ENCODE peak calls at places on chromosome 12, in five cellular contexts. S is IMR-90, X is mesendoderm, F is H9, B is mesenchymal stem cell. H is an unnamed sample.
A peak's percentile ranks its signal among the peaks of the same experiment; 100 is the strongest.

GRCh38 chr12:123270380-123271181 is 1.1 kb downstream of the CDK2AP1 start:
- DNase-seq in S (peak; percentile 28), X (no peak), F (no peak), B (peak; percentile 33), H (no peak)

GRCh38 chr12:90938451-90938850 is 16.5 kb downstream of the CCER1 start:
- DNase-seq in S (peak; percentile 73), X (peak; percentile 32), F (no peak), B (peak; percentile 75), H (no peak)

GRCh38 chr12:123132951-123133619 is 17.8 kb downstream of the PITPNM2 start:
- DNase-seq in S (no peak), X (no peak), F (no peak), B (no peak), H (no peak)

GRCh38 chr12:130832561-130833209 is 6.4 kb downstream of the STX2 start:
- DNase-seq in S (peak; percentile 78), X (no peak), F (peak; percentile 30), B (peak; percentile 75), H (no peak)

GRCh38 chr12:96472384-96472783 is 17.0 kb upstream of the CFAP54 start:
- DNase-seq in S (no peak), X (no peak), F (no peak), B (no peak), H (no peak)

GRCh38 chr12:103493199-103493598 is 2.6 kb downstream of the C12orf42 start:
- DNase-seq in S (no peak), X (no peak), F (no peak), B (no peak), H (no peak)

GRCh38 chr12:45381351-45381750 is 165.5 kb downstream of the ANO6 start:
- DNase-seq in S (peak; percentile 17), X (no peak), F (no peak), B (no peak), H (no peak)

GRCh38 chr12:121301876-121302275 is 5.4 kb upstream of the CAMKK2 start:
- DNase-seq in S (no peak), X (no peak), F (no peak), B (peak; percentile 26), H (no peak)

GRCh38 chr12:7091660-7092228 is 501 bp downstream of the C1R start:
- DNase-seq in S (no peak), X (no peak), F (no peak), B (no peak), H (no peak)

GRCh38 chr12:68497702-68498101 is 113.0 kb upstream of the RAP1B start:
- DNase-seq in S (peak; percentile 77), X (no peak), F (no peak), B (peak; percentile 90), H (no peak)

GRCh38 chr12:90233168-90234100 is 524.8 kb upstream of the ATP2B1 start:
- DNase-seq in S (no peak), X (no peak), F (no peak), B (no peak), H (no peak)

GRCh38 chr12:124727244-124727673 is 136.4 kb downstream of the SCARB1 start:
- DNase-seq in S (no peak), X (no peak), F (no peak), B (peak; percentile 59), H (no peak)

GRCh38 chr12:91104812-91105466 is 6.4 kb downstream of the LUM start:
- DNase-seq in S (no peak), X (no peak), F (no peak), B (no peak), H (no peak)

GRCh38 chr12:51848843-51849735 is 571 bp upstream of the FIGNL2 start:
- DNase-seq in S (no peak), X (peak; percentile 71), F (peak; percentile 79), B (peak; percentile 26), H (peak; percentile 74)

GRCh38 chr12:124472690-124473279 is 94.6 kb downstream of the NCOR2 start:
- DNase-seq in S (no peak), X (no peak), F (no peak), B (no peak), H (no peak)

GRCh38 chr12:14280921-14281320 is 84.6 kb upstream of the ATF7IP start:
- DNase-seq in S (no peak), X (no peak), F (no peak), B (no peak), H (no peak)

GRCh38 chr12:110561471-110562201 is 21.5 kb downstream of the PPTC7 start:
- DNase-seq in S (no peak), X (no peak), F (no peak), B (no peak), H (no peak)

GRCh38 chr12:127770123-127770522 is 496.8 kb upstream of the TMEM132C start:
- DNase-seq in S (no peak), X (no peak), F (no peak), B (no peak), H (no peak)

GRCh38 chr12:75660107-75660530 is 148.7 kb upstream of the KRR1 start:
- DNase-seq in S (peak; percentile 90), X (no peak), F (no peak), B (peak; percentile 81), H (no peak)

GRCh38 chr12:125861299-125862281 is 796.4 kb downstream of the AACS start:
- DNase-seq in S (no peak), X (no peak), F (peak; percentile 73), B (no peak), H (no peak)

GRCh38 chr12:120925740-120926563 is 21.8 kb upstream of the SPPL3 start:
- DNase-seq in S (no peak), X (peak; percentile 83), F (peak; percentile 97), B (no peak), H (no peak)

GRCh38 chr12:20194171-20194570 is 174.2 kb upstream of the PDE3A start:
- DNase-seq in S (peak; percentile 17), X (peak; percentile 89), F (peak; percentile 81), B (peak; percentile 50), H (no peak)

GRCh38 chr12:39188689-39189088 is 254.2 kb downstream of the KIF21A start:
- DNase-seq in S (no peak), X (no peak), F (no peak), B (no peak), H (no peak)

GRCh38 chr12:12482959-12483358 is 79.7 kb downstream of the DUSP16 start:
- DNase-seq in S (no peak), X (no peak), F (no peak), B (no peak), H (no peak)

GRCh38 chr12:92107094-92107493 is 38.6 kb downstream of the BTG1 start:
- DNase-seq in S (no peak), X (peak; percentile 25), F (no peak), B (no peak), H (no peak)

GRCh38 chr12:77724367-77724957 is 106.2 kb upstream of the NAV3 start:
- DNase-seq in S (peak; percentile 45), X (peak; percentile 45), F (no peak), B (peak; percentile 75), H (no peak)

GRCh38 chr12:117370588-117370987 is 9.2 kb upstream of the NOS1 start:
- DNase-seq in S (no peak), X (no peak), F (no peak), B (no peak), H (no peak)

DNA sequence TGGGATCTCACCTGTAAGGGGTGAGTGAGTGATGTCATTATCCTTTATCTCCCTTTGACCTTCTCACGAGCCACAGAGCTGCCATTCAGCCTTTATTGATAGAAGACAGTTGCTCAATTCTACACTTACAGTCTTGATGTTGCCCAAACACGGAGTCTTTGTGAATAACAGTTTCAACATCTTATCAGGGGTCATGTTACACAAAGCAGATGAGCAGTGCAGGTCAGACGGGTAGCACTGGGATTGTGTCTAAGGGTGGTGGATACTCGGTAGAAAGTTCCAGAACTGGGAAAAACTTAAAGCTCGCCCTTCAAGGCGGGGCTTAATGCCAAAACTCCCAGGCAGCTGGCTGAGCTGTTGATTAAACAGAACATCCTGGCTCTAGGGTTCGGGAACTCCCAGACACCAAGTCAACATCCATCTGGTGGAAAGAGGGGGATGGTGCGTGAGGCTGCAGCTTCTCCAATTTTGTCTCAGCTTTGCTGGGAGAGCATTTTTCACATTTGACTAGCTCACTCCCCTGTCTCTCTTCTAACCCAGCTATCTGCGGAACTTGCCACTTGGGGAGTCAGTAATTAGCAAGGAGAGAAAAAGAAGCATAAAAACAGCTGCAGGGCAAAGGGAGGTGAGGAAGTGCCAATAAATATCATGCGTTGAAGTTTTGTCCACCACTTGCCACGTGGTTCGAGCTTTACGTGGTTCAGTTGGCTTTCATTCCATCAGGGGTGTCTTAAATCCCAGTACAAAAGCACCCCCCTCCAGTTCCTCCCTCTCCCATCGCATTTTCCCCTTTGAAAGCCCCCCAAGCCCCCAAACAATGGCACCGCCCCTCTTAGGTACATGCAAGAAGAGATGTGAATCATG is 31.0 kb downstream of the FOXN4 start:
- DNase-seq in S (peak; percentile 12), X (no peak), F (no peak), B (peak; percentile 2), H (no peak)
- H2BK15ac ChIP-seq in S (no peak overlapping the region), X (no peak overlapping the region), F (no peak overlapping the region), B (no peak overlapping the region), H (no peak overlapping the region)

GRCh38 chr12:101856030-101856429 is 21.4 kb upstream of the DRAM1 start:
- DNase-seq in S (no peak), X (no peak), F (no peak), B (no peak), H (no peak)
- H2BK5ac ChIP-seq in S (peak overlapping the region; percentile 94), X (no peak overlapping the region), F (no peak overlapping the region), B (no peak overlapping the region), H (no peak overlapping the region)

GRCh38 chr12:1688086-1688710 is 2.7 kb upstream of the ADIPOR2 start:
- DNase-seq in S (no peak), X (no peak), F (no peak), B (no peak), H (no peak)
- H3K23ac ChIP-seq in S (no peak overlapping the region), X (no peak overlapping the region), F (no peak overlapping the region), B (no peak overlapping the region), H (no peak overlapping the region)

GRCh38 chr12:85280138-85280983 is at the start of gene ALX1:
- DNase-seq in S (peak; percentile 4), X (peak; percentile 94), F (peak; percentile 94), B (peak; percentile 57), H (peak; percentile 71)

GRCh38 chr12:85275359-85275758 is 4.7 kb upstream of the ALX1 start:
- DNase-seq in S (no peak), X (peak; percentile 39), F (no peak), B (no peak), H (peak; percentile 5)

GRCh38 chr12:85278598-85279448 is 1.2 kb upstream of the ALX1 start:
- DNase-seq in S (no peak), X (peak; percentile 47), F (peak; percentile 42), B (peak; percentile 5), H (peak; percentile 37)

GRCh38 chr12:85279449-85280137 is 427 bp upstream of the ALX1 start:
- DNase-seq in S (no peak), X (peak; percentile 70), F (peak; percentile 65), B (peak; percentile 24), H (peak; percentile 46)

GRCh38 chr12:85277900-85278597 is 2.0 kb upstream of the ALX1 start:
- DNase-seq in S (no peak), X (peak; percentile 67), F (peak; percentile 74), B (no peak), H (peak; percentile 37)
- H2BK15ac ChIP-seq in S (no peak overlapping the region), X (no peak overlapping the region), F (no peak overlapping the region), B (no peak overlapping the region), H (no peak overlapping the region)

DNA sequence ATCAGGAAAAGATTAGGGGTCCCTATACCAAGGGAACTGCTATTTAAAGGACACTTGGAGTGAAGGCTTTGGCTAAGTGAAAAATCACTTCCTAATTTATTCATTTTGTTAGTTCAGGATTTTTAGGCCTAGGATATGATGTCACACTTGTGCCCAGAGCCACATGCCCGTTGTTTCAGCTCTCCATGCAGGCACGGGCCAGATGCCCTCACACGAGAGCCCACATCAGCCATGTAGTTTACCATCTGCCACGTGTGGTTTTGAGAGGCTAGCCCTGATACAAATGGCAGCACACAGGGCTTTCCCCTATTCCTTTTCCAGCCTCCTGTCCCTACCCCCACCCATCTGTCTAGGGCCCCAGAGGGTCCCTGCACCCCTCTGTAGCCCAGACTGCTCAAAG is 11.9 kb upstream of the LRP1-AS start:
- DNase-seq in S (no peak), X (no peak), F (no peak), B (no peak), H (no peak)
- H2BK5ac ChIP-seq in S (no peak overlapping the region), X (no peak overlapping the region), F (no peak overlapping the region), B (no peak overlapping the region), H (no peak overlapping the region)

GRCh38 chr12:5723711-5724252 is 221.3 kb downstream of the ANO2 start:
- DNase-seq in S (no peak), X (no peak), F (peak; percentile 26), B (no peak), H (no peak)
- H3K23ac ChIP-seq in S (no peak overlapping the region), X (peak overlapping the region; percentile 60), F (no peak overlapping the region), B (no peak overlapping the region), H (no peak overlapping the region)